ENCODE peak calls at places on chromosomes 13 and 19, in six cellular contexts. S is tibial nerve, X is cardiac muscle cell, P is endothelial cell of umbilical vein, L is mammary epithelial cell, N is colonic mucosa. O is an unnamed sample.
A peak's percentile ranks its signal among the peaks of the same experiment; 100 is the strongest.

GRCh38 chr13:113934576-113934975 is 39.3 kb downstream of the C13orf46 start:
- DNase-seq in S (no peak), X (no peak), P (no peak), L (no peak), N (no peak), O (no peak)

GRCh38 chr19:36032251-36033104 is at the start of gene CLIP3:
- DNase-seq in S (peak; percentile 34), X (peak; percentile 78), P (peak; percentile 64), L (no peak), N (peak; percentile 32), O (peak; percentile 63)

GRCh38 chr13:50069255-50069654 is 54.0 kb downstream of the KCNRG start:
- DNase-seq in S (no peak), X (no peak), P (no peak), L (no peak), N (no peak), O (peak; percentile 66)

GRCh38 chr19:47351545-47351944 is 2.4 kb downstream of the DHX34 start:
- DNase-seq in S (no peak), X (peak; percentile 15), P (peak; percentile 40), L (peak; percentile 28), N (no peak), O (peak; percentile 33)

GRCh38 chr19:55528030-55528801 is 8.7 kb downstream of the SBK2 start:
- DNase-seq in S (no peak), X (no peak), P (no peak), L (no peak), N (no peak), O (no peak)

GRCh38 chr13:35957174-35957867 is 173.9 kb downstream of the DCLK1 start:
- DNase-seq in S (peak; percentile 44), X (no peak), P (no peak), L (peak; percentile 23), N (no peak), O (peak; percentile 14)

GRCh38 chr13:76385606-76386005 is 500.6 kb downstream of the KCTD12 start:
- DNase-seq in S (no peak), X (no peak), P (no peak), L (no peak), N (no peak), O (peak; percentile 2)

GRCh38 chr19:1283917-1284292 is 1.8 kb upstream of the EFNA2 start:
- DNase-seq in S (no peak), X (no peak), P (no peak), L (no peak), N (no peak), O (no peak)

GRCh38 chr19:8607386-8607785 is 3.1 kb downstream of the ADAMTS10 start:
- DNase-seq in S (no peak), X (no peak), P (no peak), L (no peak), N (no peak), O (peak; percentile 33)

GRCh38 chr13:95378603-95379002 is 77.4 kb upstream of the ABCC4 start:
- DNase-seq in S (no peak), X (no peak), P (no peak), L (no peak), N (no peak), O (no peak)

GRCh38 chr13:49220035-49220855 is at the start of gene MLNR:
- DNase-seq in S (no peak), X (peak; percentile 48), P (peak; percentile 14), L (peak; percentile 14), N (peak; percentile 44), O (peak; percentile 40)

GRCh38 chr13:92745233-92745632 is 481.4 kb upstream of the GPC6 start:
- DNase-seq in S (no peak), X (no peak), P (no peak), L (peak; percentile 53), N (no peak), O (no peak)

GRCh38 chr19:20662421-20663105 is 1.2 kb upstream of the ZNF626 start:
- DNase-seq in S (no peak), X (no peak), P (no peak), L (no peak), N (no peak), O (no peak)

GRCh38 chr13:75587679-75588078 is 38.1 kb downstream of the UCHL3 start:
- DNase-seq in S (no peak), X (no peak), P (peak; percentile 1), L (peak; percentile 40), N (no peak), O (no peak)

GRCh38 chr13:24348797-24349515 is 39.6 kb downstream of the C1QTNF9 start:
- DNase-seq in S (no peak), X (no peak), P (no peak), L (peak; percentile 60), N (peak; percentile 91), O (no peak)
- H3K27ac ChIP-seq in S (no peak overlapping the region), X (no peak overlapping the region), P (no peak overlapping the region), L (no peak overlapping the region), N (peak overlapping the region; percentile 91), O (no peak overlapping the region)

GRCh38 chr13:85381082-85381481 is 418.1 kb downstream of the SLITRK6 start:
- DNase-seq in S (no peak), X (no peak), P (no peak), L (no peak), N (no peak), O (no peak)

GRCh38 chr13:85383291-85383690 is 415.9 kb downstream of the SLITRK6 start:
- DNase-seq in S (no peak), X (no peak), P (no peak), L (no peak), N (no peak), O (no peak)

GRCh38 chr13:85377783-85378182 is 421.4 kb downstream of the SLITRK6 start:
- DNase-seq in S (no peak), X (no peak), P (no peak), L (peak; percentile 76), N (no peak), O (peak; percentile 1)

GRCh38 chr13:85379433-85379832 is 419.8 kb downstream of the SLITRK6 start:
- DNase-seq in S (no peak), X (no peak), P (no peak), L (no peak), N (no peak), O (no peak)

DNA sequence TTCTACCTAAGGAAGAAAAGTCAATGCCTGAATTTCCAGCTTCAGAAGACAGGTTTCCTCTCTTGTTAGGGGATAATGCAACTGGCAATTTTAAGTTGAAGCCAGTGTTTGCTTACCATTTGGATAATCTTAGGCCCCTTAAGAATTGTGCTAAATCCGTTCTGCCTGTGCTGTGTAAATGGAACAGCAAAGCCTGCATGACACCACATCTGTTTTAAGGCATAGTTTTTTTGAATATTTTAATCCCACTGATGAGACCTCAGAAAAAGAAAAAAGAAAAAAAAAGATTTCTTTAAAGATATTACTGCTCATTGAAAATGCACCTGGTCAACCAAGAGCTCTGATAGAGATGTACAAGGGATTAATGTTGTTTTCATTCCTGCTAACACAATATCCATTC is 419.2 kb downstream of the SLITRK6 start:
- DNase-seq in S (no peak), X (no peak), P (no peak), L (no peak), N (no peak), O (no peak)
- H3K27ac ChIP-seq in S (no peak overlapping the region), X (no peak overlapping the region), P (no peak overlapping the region), L (no peak overlapping the region), N (no peak overlapping the region), O (no peak overlapping the region)

GRCh38 chr19:45820413-45821102 is 5.5 kb upstream of the RSPH6A start:
- DNase-seq in S (no peak), X (no peak), P (peak; percentile 40), L (no peak), N (no peak), O (no peak)
- H3K27ac ChIP-seq in S (no peak overlapping the region), X (peak overlapping the region; percentile 21), P (peak overlapping the region; percentile 58), L (no peak overlapping the region), N (no peak overlapping the region), O (no peak overlapping the region)

DNA sequence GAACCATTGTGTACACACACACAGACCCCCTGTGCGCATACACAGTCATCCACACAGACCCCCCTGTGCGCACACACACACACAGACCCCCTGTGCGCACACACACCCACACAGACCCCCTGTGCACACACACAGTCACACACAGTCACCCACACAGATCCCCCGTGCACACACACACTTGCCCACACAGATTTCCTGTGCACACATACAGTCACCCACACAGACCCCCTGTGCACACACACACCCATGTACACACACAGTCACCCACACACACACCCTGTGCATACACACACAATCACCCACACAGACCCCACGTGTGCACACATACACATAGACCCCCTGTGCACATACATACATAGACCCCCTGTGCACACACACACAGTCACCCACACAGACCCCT is 106.1 kb downstream of the HSPH1 start:
- DNase-seq in S (no peak), X (no peak), P (no peak), L (no peak), N (no peak), O (no peak)
- H3K27ac ChIP-seq in S (no peak overlapping the region), X (no peak overlapping the region), P (no peak overlapping the region), L (no peak overlapping the region), N (no peak overlapping the region), O (no peak overlapping the region)

DNA sequence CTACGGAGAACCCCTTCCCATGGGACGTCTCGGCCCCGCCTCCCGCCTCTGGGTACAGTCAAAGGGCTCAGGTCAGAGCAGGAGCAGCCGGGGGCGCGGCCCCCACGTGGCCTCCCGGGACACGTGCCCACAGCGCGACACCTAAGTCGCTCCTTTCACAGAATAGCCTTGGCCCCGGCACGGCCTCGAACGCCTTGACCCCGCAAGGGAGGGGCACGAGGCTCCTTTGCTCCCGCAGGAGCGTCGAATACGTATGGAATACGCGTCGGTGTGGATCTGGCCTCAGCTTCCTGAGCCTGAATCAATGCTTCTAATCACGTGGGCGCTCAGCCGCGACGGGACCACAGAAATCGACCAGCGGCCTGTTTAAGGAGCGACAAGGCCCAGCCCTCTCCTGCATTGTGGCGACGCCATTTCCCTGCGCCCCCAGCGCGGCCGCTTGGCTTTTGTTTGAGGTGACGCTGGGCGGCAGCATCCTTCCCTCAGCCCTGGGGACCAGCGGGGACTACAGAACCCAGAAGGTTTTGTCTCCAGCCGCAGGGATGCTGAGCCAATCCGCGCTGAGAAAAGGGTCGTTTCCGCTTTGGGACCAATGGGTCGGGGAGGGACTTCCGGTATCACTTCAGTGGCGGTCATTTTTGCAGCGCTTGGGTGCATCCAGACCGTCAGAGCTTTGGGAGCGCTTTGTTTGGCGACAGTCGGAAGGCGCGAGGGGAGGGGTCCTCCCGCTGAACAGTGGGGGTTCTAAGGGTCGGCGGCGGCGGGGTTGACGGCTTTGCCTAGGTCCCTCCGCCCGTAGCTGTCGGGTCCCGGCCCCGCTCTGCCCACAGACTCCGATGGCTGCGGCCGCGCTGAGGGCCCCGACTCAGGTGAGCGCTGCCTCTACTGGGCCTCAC is at the start of gene ZIK1:
- DNase-seq in S (peak; percentile 80), X (peak; percentile 97), P (peak; percentile 48), L (peak; percentile 67), N (peak; percentile 86), O (peak; percentile 91)
- H3K27ac ChIP-seq in S (no peak within 1 kb of the TSS), X (peak within 1 kb of the TSS; percentile 83), P (no peak within 1 kb of the TSS), L (no peak within 1 kb of the TSS), N (no peak within 1 kb of the TSS), O (peak within 1 kb of the TSS; percentile 56)

GRCh38 chr19:49186108-49186507 is 28.5 kb downstream of the TRPM4 start:
- DNase-seq in S (no peak), X (no peak), P (no peak), L (no peak), N (no peak), O (no peak)

GRCh38 chr19:49193822-49194394 is 36.3 kb downstream of the TRPM4 start:
- DNase-seq in S (no peak), X (no peak), P (no peak), L (no peak), N (no peak), O (no peak)

GRCh38 chr19:49190781-49191180 is 33.2 kb downstream of the TRPM4 start:
- DNase-seq in S (no peak), X (no peak), P (no peak), L (no peak), N (no peak), O (no peak)

GRCh38 chr19:49189259-49189658 is 31.7 kb downstream of the TRPM4 start:
- DNase-seq in S (no peak), X (no peak), P (no peak), L (no peak), N (no peak), O (no peak)

GRCh38 chr19:49188626-49189200 is 31.1 kb downstream of the TRPM4 start:
- DNase-seq in S (no peak), X (no peak), P (no peak), L (no peak), N (no peak), O (no peak)
- H3K27ac ChIP-seq in S (no peak overlapping the region), X (no peak overlapping the region), P (no peak overlapping the region), L (no peak overlapping the region), N (no peak overlapping the region), O (no peak overlapping the region)